ENCODE peak calls at places on chromosomes 6 and 20, in six cellular contexts. One of them, this sample, is unnamed.

GRCh38 chr6:5054427-5054873 is 30.7 kb upstream of the PPP1R3G start:
- DNase-seq in GM12878: no peak
- DNase-seq in A549: no peak
- DNase-seq in endothelial cell of umbilical vein: peak
- DNase-seq in HepG2: no peak
- DNase-seq in K562: no peak
- DNase-seq in this sample: no peak

GRCh38 chr20:59305898-59306640 is 5.7 kb downstream of the EDN3 start:
- DNase-seq in K562: no peak
- DNase-seq in endothelial cell of umbilical vein: no peak
- DNase-seq in HepG2: no peak
- DNase-seq in GM12878: no peak
- DNase-seq in A549: no peak
- DNase-seq in this sample: no peak

GRCh38 chr20:35952480-35953410 is 1.6 kb downstream of the SCAND1 start:
- DNase-seq in HepG2: peak
- DNase-seq in A549: peak
- DNase-seq in K562: peak
- DNase-seq in endothelial cell of umbilical vein: peak
- DNase-seq in GM12878: no peak
- DNase-seq in this sample: peak

GRCh38 chr6:21441386-21441785 is 152.2 kb upstream of the SOX4 start:
- DNase-seq in GM12878: no peak
- DNase-seq in HepG2: no peak
- DNase-seq in endothelial cell of umbilical vein: no peak
- DNase-seq in K562: no peak
- DNase-seq in A549: no peak
- DNase-seq in this sample: peak

GRCh38 chr20:57499676-57500075 is 25.3 kb downstream of the CTCFL start:
- DNase-seq in endothelial cell of umbilical vein: no peak
- DNase-seq in HepG2: no peak
- DNase-seq in GM12878: no peak
- DNase-seq in K562: no peak
- DNase-seq in A549: no peak
- DNase-seq in this sample: no peak

GRCh38 chr6:135231469-135231844 is 50.3 kb downstream of the MYB start:
- DNase-seq in HepG2: no peak
- DNase-seq in GM12878: peak
- DNase-seq in A549: no peak
- DNase-seq in K562: no peak
- DNase-seq in endothelial cell of umbilical vein: no peak
- DNase-seq in this sample: no peak

GRCh38 chr6:14950103-14950969 is 295.5 kb upstream of the JARID2 start:
- DNase-seq in HepG2: no peak
- DNase-seq in K562: no peak
- DNase-seq in endothelial cell of umbilical vein: no peak
- DNase-seq in GM12878: no peak
- DNase-seq in A549: no peak
- DNase-seq in this sample: no peak

GRCh38 chr20:50015993-50016770 is 33.4 kb downstream of the SNAI1 start:
- DNase-seq in HepG2: peak
- DNase-seq in GM12878: no peak
- DNase-seq in endothelial cell of umbilical vein: no peak
- DNase-seq in A549: no peak
- DNase-seq in K562: peak
- DNase-seq in this sample: no peak

GRCh38 chr6:130975325-130975724 is 87.7 kb downstream of the EPB41L2 start:
- DNase-seq in HepG2: no peak
- DNase-seq in endothelial cell of umbilical vein: no peak
- DNase-seq in A549: no peak
- DNase-seq in K562: no peak
- DNase-seq in GM12878: no peak
- DNase-seq in this sample: no peak

GRCh38 chr20:47749367-47749766 is 35.9 kb downstream of the SULF2 start:
- DNase-seq in HepG2: no peak
- DNase-seq in A549: no peak
- DNase-seq in endothelial cell of umbilical vein: no peak
- DNase-seq in K562: no peak
- DNase-seq in GM12878: no peak
- DNase-seq in this sample: no peak

GRCh38 chr20:4898282-4898681 is 103.0 kb downstream of the SLC23A2 start:
- DNase-seq in endothelial cell of umbilical vein: peak
- DNase-seq in A549: no peak
- DNase-seq in GM12878: no peak
- DNase-seq in K562: no peak
- DNase-seq in HepG2: no peak
- DNase-seq in this sample: peak

GRCh38 chr6:90079555-90080490 is 185.6 kb downstream of the GJA10 start:
- DNase-seq in GM12878: no peak
- DNase-seq in A549: no peak
- DNase-seq in endothelial cell of umbilical vein: no peak
- DNase-seq in K562: no peak
- DNase-seq in HepG2: no peak
- DNase-seq in this sample: peak

GRCh38 chr6:30151580-30151979 is 9.4 kb downstream of the TRIM10 start:
- DNase-seq in GM12878: no peak
- DNase-seq in endothelial cell of umbilical vein: no peak
- DNase-seq in A549: no peak
- DNase-seq in K562: peak
- DNase-seq in HepG2: no peak
- DNase-seq in this sample: peak

GRCh38 chr6:98641929-98642328 is 192.4 kb upstream of the POU3F2 start:
- DNase-seq in K562: no peak
- DNase-seq in GM12878: no peak
- DNase-seq in HepG2: peak
- DNase-seq in endothelial cell of umbilical vein: no peak
- DNase-seq in A549: no peak
- DNase-seq in this sample: no peak

GRCh38 chr6:29014729-29015608 is 9.9 kb upstream of the ZNF311 start:
- DNase-seq in A549: no peak
- DNase-seq in HepG2: no peak
- DNase-seq in K562: no peak
- DNase-seq in GM12878: no peak
- DNase-seq in endothelial cell of umbilical vein: no peak
- DNase-seq in this sample: peak

GRCh38 chr6:132053523-132053922 is 102.4 kb upstream of the CCN2 start:
- DNase-seq in endothelial cell of umbilical vein: no peak
- DNase-seq in HepG2: no peak
- DNase-seq in A549: no peak
- DNase-seq in K562: no peak
- DNase-seq in GM12878: no peak
- DNase-seq in this sample: no peak

GRCh38 chr20:46324960-46325703 is 16.8 kb upstream of the CDH22 start:
- DNase-seq in K562: peak
- DNase-seq in HepG2: peak
- DNase-seq in GM12878: no peak
- DNase-seq in A549: peak
- DNase-seq in endothelial cell of umbilical vein: peak
- DNase-seq in this sample: peak

GRCh38 chr6:40340196-40340595 is 247.0 kb downstream of the LRFN2 start:
- DNase-seq in A549: no peak
- DNase-seq in GM12878: no peak
- DNase-seq in K562: no peak
- DNase-seq in HepG2: no peak
- DNase-seq in endothelial cell of umbilical vein: no peak
- DNase-seq in this sample: no peak

GRCh38 chr20:62122659-62123449 is 579 bp downstream of the LSM14B start:
- DNase-seq in HepG2: no peak
- DNase-seq in A549: no peak
- DNase-seq in GM12878: no peak
- DNase-seq in K562: peak
- DNase-seq in endothelial cell of umbilical vein: peak
- DNase-seq in this sample: peak

GRCh38 chr6:156917213-156917612 is 140.0 kb downstream of the ARID1B start:
- DNase-seq in A549: no peak
- DNase-seq in HepG2: no peak
- DNase-seq in GM12878: no peak
- DNase-seq in endothelial cell of umbilical vein: no peak
- DNase-seq in K562: peak
- DNase-seq in this sample: no peak

GRCh38 chr6:139308936-139309603 is 17.3 kb upstream of the TXLNB start:
- DNase-seq in GM12878: no peak
- DNase-seq in A549: no peak
- DNase-seq in endothelial cell of umbilical vein: no peak
- DNase-seq in HepG2: peak
- DNase-seq in K562: no peak
- DNase-seq in this sample: no peak

GRCh38 chr6:163333686-163334085 is 80.8 kb upstream of the QKI start:
- DNase-seq in GM12878: no peak
- DNase-seq in K562: no peak
- DNase-seq in endothelial cell of umbilical vein: no peak
- DNase-seq in A549: no peak
- DNase-seq in HepG2: no peak
- DNase-seq in this sample: no peak

GRCh38 chr6:79031821-79032590 is 46.0 kb downstream of the PHIP start:
- DNase-seq in GM12878: no peak
- DNase-seq in endothelial cell of umbilical vein: no peak
- DNase-seq in K562: no peak
- DNase-seq in HepG2: no peak
- DNase-seq in A549: no peak
- DNase-seq in this sample: no peak

GRCh38 chr6:56624046-56624727 is 18.5 kb downstream of the DST start:
- DNase-seq in endothelial cell of umbilical vein: no peak
- DNase-seq in HepG2: peak
- DNase-seq in GM12878: no peak
- DNase-seq in K562: no peak
- DNase-seq in A549: peak
- DNase-seq in this sample: no peak

GRCh38 chr20:52972965-52973819 is 1.0 kb downstream of the TSHZ2 start:
- DNase-seq in K562: no peak
- DNase-seq in endothelial cell of umbilical vein: no peak
- DNase-seq in A549: no peak
- DNase-seq in HepG2: no peak
- DNase-seq in GM12878: no peak
- DNase-seq in this sample: no peak
- TF ChIP-seq MYC in K562: no peak
- TF ChIP-seq MYC in endothelial cell of umbilical vein: no peak
- TF ChIP-seq MYC in A549: no peak
- TF ChIP-seq MYC in HepG2: no peak
- TF ChIP-seq MYC in GM12878: no peak
- TF ChIP-seq MYC in this sample: no peak

GRCh38 chr6:111592726-111593515 is 12.8 kb downstream of the TRAF3IP2 start:
- DNase-seq in GM12878: no peak
- DNase-seq in A549: no peak
- DNase-seq in endothelial cell of umbilical vein: no peak
- DNase-seq in HepG2: no peak
- DNase-seq in K562: no peak
- DNase-seq in this sample: no peak

GRCh38 chr6:111593516-111593824 is 12.2 kb downstream of the TRAF3IP2 start:
- DNase-seq in A549: no peak
- DNase-seq in K562: no peak
- DNase-seq in HepG2: no peak
- DNase-seq in GM12878: no peak
- DNase-seq in endothelial cell of umbilical vein: no peak
- DNase-seq in this sample: no peak

GRCh38 chr6:111591901-111592461 is 13.7 kb downstream of the TRAF3IP2 start:
- DNase-seq in K562: no peak
- DNase-seq in GM12878: no peak
- DNase-seq in A549: no peak
- DNase-seq in HepG2: no peak
- DNase-seq in endothelial cell of umbilical vein: no peak
- DNase-seq in this sample: no peak

GRCh38 chr6:111590209-111590955 is 15.3 kb downstream of the TRAF3IP2 start:
- DNase-seq in K562: no peak
- DNase-seq in GM12878: no peak
- DNase-seq in endothelial cell of umbilical vein: no peak
- DNase-seq in HepG2: no peak
- DNase-seq in A549: no peak
- DNase-seq in this sample: no peak

GRCh38 chr6:111591370-111591900 is 14.2 kb downstream of the TRAF3IP2 start:
- DNase-seq in HepG2: peak
- DNase-seq in A549: peak
- DNase-seq in K562: peak
- DNase-seq in endothelial cell of umbilical vein: peak
- DNase-seq in GM12878: no peak
- DNase-seq in this sample: no peak
- TF ChIP-seq MYC in HepG2: no peak
- TF ChIP-seq MYC in A549: no peak
- TF ChIP-seq MYC in K562: peak
- TF ChIP-seq MYC in endothelial cell of umbilical vein: no peak
- TF ChIP-seq MYC in GM12878: no peak
- TF ChIP-seq MYC in this sample: no peak

DNA sequence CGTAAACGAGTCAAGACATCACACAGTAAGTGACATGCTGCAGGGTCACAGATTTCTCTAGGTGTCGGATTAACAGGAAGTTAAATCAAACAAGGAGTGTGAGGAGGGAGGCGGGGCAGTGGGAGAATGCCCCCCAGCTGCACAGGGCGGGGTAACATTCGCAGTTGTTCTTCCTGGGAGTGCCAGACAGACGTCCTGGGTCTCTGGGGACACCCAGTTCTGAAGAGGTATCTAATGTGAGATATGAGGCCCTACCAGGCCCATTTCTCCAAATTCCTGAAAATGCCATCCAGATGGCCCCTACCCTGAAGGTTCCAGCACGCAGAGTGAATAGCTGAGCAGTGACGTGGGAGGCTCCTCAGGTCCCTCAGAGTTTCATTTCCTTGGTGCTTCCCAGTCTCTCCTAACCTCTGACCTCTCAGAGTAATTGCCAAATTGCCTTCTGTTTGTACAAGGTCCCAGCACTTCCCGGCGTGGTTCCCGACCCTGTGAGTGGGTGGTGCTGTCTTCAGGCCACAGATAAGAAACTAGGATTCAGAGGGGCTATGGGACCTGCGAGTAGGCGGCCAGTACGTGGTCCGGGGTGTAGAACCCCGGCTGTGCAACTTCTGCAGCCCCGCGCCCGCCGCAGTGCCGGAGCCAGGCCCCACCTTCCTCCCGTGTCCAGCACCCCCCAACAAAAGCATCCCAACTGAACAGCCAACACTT is 1.8 kb downstream of the RRBP1 start:
- DNase-seq in HepG2: peak
- DNase-seq in GM12878: no peak
- DNase-seq in endothelial cell of umbilical vein: peak
- DNase-seq in K562: peak
- DNase-seq in A549: peak
- DNase-seq in this sample: peak
- TF ChIP-seq MYC in HepG2: peak
- TF ChIP-seq MYC in GM12878: no peak
- TF ChIP-seq MYC in endothelial cell of umbilical vein: no peak
- TF ChIP-seq MYC in K562: no peak
- TF ChIP-seq MYC in A549: peak
- TF ChIP-seq MYC in this sample: no peak

GRCh38 chr6:42118162-42119001 is 24.0 kb downstream of the C6orf132 start:
- DNase-seq in A549: peak
- DNase-seq in HepG2: peak
- DNase-seq in K562: no peak
- DNase-seq in endothelial cell of umbilical vein: no peak
- DNase-seq in GM12878: no peak
- DNase-seq in this sample: no peak
- TF ChIP-seq MYC in A549: no peak
- TF ChIP-seq MYC in HepG2: peak
- TF ChIP-seq MYC in K562: no peak
- TF ChIP-seq MYC in endothelial cell of umbilical vein: no peak
- TF ChIP-seq MYC in GM12878: no peak
- TF ChIP-seq MYC in this sample: no peak